ENCODE peak calls at places on chromosomes 12 and 14, in nine cellular contexts. Z is stromal cell of bone marrow; W is right lobe of liver; G is stimulated activated naive CD8-positive, alpha-beta T cell treated with anti-CD3 and anti-CD28 coated beads, Interleukin-15, Interleukin-2, amounts not matched to agents 100 U/mL and 50 U/mL, for 24 hours; F is activated naive CD4-positive, alpha-beta T cell treated with anti-CD3 and anti-CD28 coated beads, Interleukin-2, amount 10 ng/mL, durations not matched to agents 7 days and 5 days; H is sigmoid colon; O is MCF 10A; D is AG20443; M is left ventricle myocardium superior. I is an unnamed sample.

GRCh38 chr12:112013601-112014402 is 576 bp downstream of the ERP29 start:
- DNase-seq in Z (peak), W (peak), G (peak), F (peak), H (peak), O (peak), D (peak), M (peak), I (peak)

GRCh38 chr12:107829271-107829670 is 54.8 kb downstream of the ASCL4 start:
- DNase-seq in Z (no peak), W (no peak), G (no peak), F (no peak), H (no peak), O (no peak), D (no peak), M (no peak), I (no peak)

GRCh38 chr12:101536069-101536674 is 58.6 kb upstream of the MYBPC1 start:
- DNase-seq in Z (no peak), W (no peak), G (no peak), F (no peak), H (no peak), O (no peak), D (no peak), M (no peak), I (no peak)

GRCh38 chr12:9661720-9662119 is 7.8 kb upstream of the CLEC2D start:
- DNase-seq in Z (no peak), W (no peak), G (no peak), F (no peak), H (no peak), O (no peak), D (no peak), M (no peak), I (no peak)

GRCh38 chr12:4445156-4446020 is at the start of gene FGF6:
- DNase-seq in Z (no peak), W (peak), G (no peak), F (no peak), H (no peak), O (no peak), D (peak), M (no peak), I (no peak)

GRCh38 chr14:104253223-104253822 is 114.9 kb downstream of the KIF26A start:
- DNase-seq in Z (no peak), W (no peak), G (no peak), F (no peak), H (no peak), O (no peak), D (no peak), M (no peak), I (no peak)

GRCh38 chr14:70013269-70013873 is 134.2 kb downstream of the SMOC1 start:
- DNase-seq in Z (no peak), W (no peak), G (peak), F (peak), H (no peak), O (peak), D (no peak), M (no peak), I (no peak)

GRCh38 chr14:68958553-68958952 is 20.5 kb downstream of the ACTN1 start:
- DNase-seq in Z (no peak), W (no peak), G (no peak), F (no peak), H (no peak), O (no peak), D (no peak), M (peak), I (no peak)

GRCh38 chr12:85998074-85998473 is 124.0 kb downstream of the NTS start:
- DNase-seq in Z (no peak), W (no peak), G (no peak), F (no peak), H (no peak), O (no peak), D (no peak), M (no peak), I (no peak)

GRCh38 chr12:45622210-45622937 is 107.1 kb upstream of the ARID2 start:
- DNase-seq in Z (no peak), W (peak), G (no peak), F (no peak), H (no peak), O (no peak), D (no peak), M (no peak), I (no peak)

GRCh38 chr14:25953532-25954144 is 644.2 kb downstream of the NOVA1 start:
- DNase-seq in Z (peak), W (no peak), G (no peak), F (no peak), H (peak), O (peak), D (no peak), M (no peak), I (no peak)

GRCh38 chr14:90514015-90514398 is 117.2 kb downstream of the CALM1 start:
- DNase-seq in Z (no peak), W (no peak), G (no peak), F (no peak), H (no peak), O (no peak), D (no peak), M (no peak), I (no peak)

GRCh38 chr14:61558271-61558670 is 137.0 kb upstream of the HIF1A start:
- DNase-seq in Z (no peak), W (peak), G (no peak), F (no peak), H (no peak), O (peak), D (no peak), M (peak), I (no peak)

GRCh38 chr12:127957001-127957660 is 309.8 kb upstream of the TMEM132C start:
- DNase-seq in Z (peak), W (no peak), G (no peak), F (no peak), H (no peak), O (no peak), D (peak), M (no peak), I (no peak)

I was measured in HFFc6.